ENCODE peak calls at places on chromosomes 1 and 21, in ten cellular contexts. G is activated CD8-positive, alpha-beta memory T cell treated with anti-CD3 and anti-CD28 coated beads, Interleukin-2, amount 50 U/mL, for 4 hours; K is OCI-LY7; Q is ELR; B is HuH-7.5; P is RPMI8226; M is bronchial epithelial cell; O is NCI-H345; D is activated T-cell treated with anti-CD3 and anti-CD28 coated beads for 24 hours; R is NCI-H2081. X is an unnamed sample.

GRCh38 chr1:50593515-50593914 is 170.3 kb upstream of the DMRTA2 start:
- DNase-seq in G (no peak), K (no peak), Q (no peak), B (no peak), P (no peak), M (no peak), O (no peak), D (no peak), R (no peak), X (no peak)

GRCh38 chr1:8315573-8316475 is 2.1 kb upstream of the SLC45A1 start:
- DNase-seq in G (no peak), K (no peak), Q (peak; percentile 36), B (peak; percentile 55), P (peak; percentile 37), M (no peak), O (no peak), D (no peak), R (no peak), X (no peak)

GRCh38 chr1:25022361-25023189 is 92.5 kb upstream of the RUNX3 start:
- DNase-seq in G (peak; percentile 94), K (peak; percentile 86), Q (peak; percentile 97), B (no peak), P (peak; percentile 98), M (peak; percentile 63), O (peak; percentile 16), D (peak; percentile 91), R (no peak), X (peak; percentile 86)

GRCh38 chr1:169928438-169929209 is 34.9 kb upstream of the SCYL3 start:
- DNase-seq in G (no peak), K (peak; percentile 56), Q (peak; percentile 66), B (no peak), P (peak; percentile 51), M (peak; percentile 59), O (peak; percentile 36), D (no peak), R (peak; percentile 51), X (no peak)

GRCh38 chr1:154796303-154796892 is 73.7 kb downstream of the KCNN3 start:
- DNase-seq in G (no peak), K (no peak), Q (no peak), B (no peak), P (no peak), M (no peak), O (no peak), D (no peak), R (no peak), X (peak; percentile 36)

GRCh38 chr1:61131716-61132115 is 49.4 kb downstream of the NFIA start:
- DNase-seq in G (no peak), K (no peak), Q (no peak), B (no peak), P (no peak), M (no peak), O (no peak), D (no peak), R (no peak), X (no peak)

GRCh38 chr1:105100102-105100501 is 1350.4 kb downstream of the AMY1C start:
- DNase-seq in G (no peak), K (no peak), Q (no peak), B (no peak), P (no peak), M (no peak), O (no peak), D (no peak), R (no peak), X (no peak)

GRCh38 chr1:232432313-232432712 is 197.6 kb downstream of the SIPA1L2 start:
- DNase-seq in G (no peak), K (no peak), Q (no peak), B (no peak), P (peak; percentile 86), M (no peak), O (peak; percentile 19), D (no peak), R (no peak), X (no peak)

GRCh38 chr21:34336245-34336644 is 27.6 kb upstream of the KCNE2 start:
- DNase-seq in G (no peak), K (no peak), Q (no peak), B (no peak), P (no peak), M (no peak), O (no peak), D (no peak), R (no peak), X (no peak)

GRCh38 chr1:63276625-63277024 is 45.7 kb upstream of the FOXD3 start:
- DNase-seq in G (no peak), K (no peak), Q (no peak), B (no peak), P (no peak), M (no peak), O (no peak), D (no peak), R (no peak), X (no peak)

GRCh38 chr21:38999148-38999547 is 184.1 kb downstream of the PSMG1 start:
- DNase-seq in G (no peak), K (no peak), Q (peak; percentile 29), B (no peak), P (no peak), M (peak; percentile 9), O (no peak), D (no peak), R (no peak), X (no peak)

GRCh38 chr1:11918779-11919519 is 7.3 kb downstream of the KIAA2013 start:
- DNase-seq in G (no peak), K (no peak), Q (peak; percentile 84), B (no peak), P (no peak), M (peak; percentile 47), O (no peak), D (no peak), R (no peak), X (no peak)

GRCh38 chr1:115190766-115191165 is 101.5 kb upstream of the TSPAN2 start:
- DNase-seq in G (no peak), K (no peak), Q (no peak), B (no peak), P (no peak), M (no peak), O (no peak), D (no peak), R (no peak), X (no peak)

X was measured in foreskin keratinocyte.